ENCODE peak calls at places on chromosomes 2 and 18, in seven cellular contexts. L, Z, N, T, I, O and G are unnamed samples.

GRCh38 chr18:2223859-2224258 is 347.4 kb downstream of the METTL4 start:
- DNase-seq in L (peak), Z (no peak), N (peak), T (no peak), I (no peak), O (no peak), G (peak)

GRCh38 chr2:33453905-33454479 is 22.5 kb upstream of the RASGRP3 start:
- DNase-seq in L (no peak), Z (no peak), N (no peak), T (no peak), I (no peak), O (no peak), G (peak)

GRCh38 chr2:167134381-167135072 is 246.2 kb downstream of the XIRP2 start:
- DNase-seq in L (no peak), Z (no peak), N (no peak), T (no peak), I (no peak), O (no peak), G (peak)

GRCh38 chr2:106542730-106543359 is 55.7 kb downstream of the CD8B2 start:
- DNase-seq in L (peak), Z (peak), N (peak), T (peak), I (peak), O (peak), G (peak)

GRCh38 chr2:106296182-106296815 is 102.2 kb upstream of the UXS1 start:
- DNase-seq in L (no peak), Z (no peak), N (no peak), T (no peak), I (no peak), O (no peak), G (no peak)

GRCh38 chr2:77552956-77553355 is 30.8 kb upstream of the LRRTM4 start:
- DNase-seq in L (no peak), Z (no peak), N (no peak), T (no peak), I (no peak), O (no peak), G (no peak)

GRCh38 chr2:204353823-204354222 is 191.5 kb upstream of the PARD3B start:
- DNase-seq in L (no peak), Z (no peak), N (no peak), T (no peak), I (no peak), O (no peak), G (peak)

GRCh38 chr2:27322301-27322765 is 564 bp downstream of the MPV17 start:
- DNase-seq in L (no peak), Z (peak), N (peak), T (peak), I (no peak), O (peak), G (peak)

GRCh38 chr2:48343571-48344440 is 186.1 kb upstream of the STON1 start:
- DNase-seq in L (no peak), Z (no peak), N (no peak), T (no peak), I (no peak), O (no peak), G (peak)

GRCh38 chr2:206082298-206082843 is 3.6 kb downstream of the INO80D start:
- DNase-seq in L (no peak), Z (no peak), N (no peak), T (no peak), I (no peak), O (no peak), G (no peak)

GRCh38 chr2:96407041-96407918 is 71.7 kb downstream of the NCAPH start:
- DNase-seq in L (peak), Z (peak), N (peak), T (peak), I (peak), O (peak), G (peak)

GRCh38 chr2:207167129-207167923 is 1.6 kb upstream of the KLF7 start:
- DNase-seq in L (no peak), Z (no peak), N (peak), T (peak), I (no peak), O (no peak), G (peak)

GRCh38 chr2:233854241-233854981 is at the start of gene HJURP:
- DNase-seq in L (peak), Z (peak), N (peak), T (peak), I (peak), O (peak), G (peak)
- TF ChIP-seq POLR2A in L (peak), Z (peak), N (peak), T (peak), I (peak), O (peak), G (peak)

GRCh38 chr2:151354807-151355206 is 2.6 kb upstream of the TNFAIP6 start:
- DNase-seq in L (no peak), Z (no peak), N (no peak), T (no peak), I (no peak), O (no peak), G (no peak)

GRCh38 chr2:151359768-151360167 is 2.4 kb downstream of the TNFAIP6 start:
- DNase-seq in L (no peak), Z (no peak), N (no peak), T (no peak), I (no peak), O (no peak), G (no peak)

GRCh38 chr2:151361674-151362380 is 4.4 kb downstream of the TNFAIP6 start:
- DNase-seq in L (no peak), Z (no peak), N (no peak), T (no peak), I (no peak), O (no peak), G (no peak)

GRCh38 chr2:151357359-151357758 is at the start of gene TNFAIP6:
- DNase-seq in L (no peak), Z (no peak), N (peak), T (no peak), I (no peak), O (no peak), G (peak)
- TF ChIP-seq POLR2A in L (no peak), Z (peak), N (peak), T (peak), I (peak), O (no peak), G (peak)

GRCh38 chr2:200713003-200713703 is 98.6 kb upstream of the BZW1 start:
- DNase-seq in L (peak), Z (peak), N (peak), T (peak), I (peak), O (peak), G (peak)
- TF ChIP-seq POLR2A in L (peak), Z (peak), N (peak), T (peak), I (peak), O (peak), G (peak)

DNA sequence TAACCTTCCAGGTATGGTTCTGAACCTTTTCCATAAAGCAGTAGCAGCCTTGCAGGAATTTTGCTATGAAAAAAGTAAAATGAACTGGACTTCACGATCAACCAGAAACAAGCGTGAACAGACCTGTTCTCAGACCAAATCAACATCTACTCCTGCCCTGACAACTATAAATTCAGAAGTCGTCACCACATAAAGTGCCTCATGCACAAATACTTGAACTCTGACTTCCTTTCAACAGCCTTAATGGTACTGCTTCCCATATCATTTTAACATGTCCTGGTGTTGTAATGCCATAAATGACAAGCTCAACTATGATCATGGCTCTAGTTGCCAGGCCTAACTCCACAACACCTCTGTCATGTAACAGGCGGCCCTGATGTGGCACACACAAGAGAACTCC is 262.4 kb downstream of the MTX2 start:
- DNase-seq in L (no peak), Z (no peak), N (no peak), T (no peak), I (no peak), O (no peak), G (no peak)
- TF ChIP-seq POLR2A in L (no peak), Z (no peak), N (no peak), T (no peak), I (no peak), O (no peak), G (no peak)

GRCh38 chr18:54880706-54881105 is 52.4 kb downstream of the RAB27B start:
- DNase-seq in L (no peak), Z (no peak), N (no peak), T (no peak), I (no peak), O (peak), G (peak)
- TF ChIP-seq POLR2A in L (no peak), Z (no peak), N (no peak), T (no peak), I (no peak), O (no peak), G (no peak)

GRCh38 chr18:23451011-23451410 is 2.1 kb upstream of the RIOK3 start:
- DNase-seq in L (no peak), Z (no peak), N (no peak), T (no peak), I (no peak), O (no peak), G (no peak)

GRCh38 chr18:23452347-23452727 is 750 bp upstream of the RIOK3 start:
- DNase-seq in L (no peak), Z (no peak), N (no peak), T (no peak), I (no peak), O (no peak), G (no peak)

GRCh38 chr18:23451491-23451890 is 1.6 kb upstream of the RIOK3 start:
- DNase-seq in L (no peak), Z (no peak), N (no peak), T (no peak), I (no peak), O (no peak), G (no peak)

GRCh38 chr18:23453657-23454011 is 547 bp downstream of the RIOK3 start:
- DNase-seq in L (no peak), Z (no peak), N (peak), T (no peak), I (no peak), O (no peak), G (peak)

DNA sequence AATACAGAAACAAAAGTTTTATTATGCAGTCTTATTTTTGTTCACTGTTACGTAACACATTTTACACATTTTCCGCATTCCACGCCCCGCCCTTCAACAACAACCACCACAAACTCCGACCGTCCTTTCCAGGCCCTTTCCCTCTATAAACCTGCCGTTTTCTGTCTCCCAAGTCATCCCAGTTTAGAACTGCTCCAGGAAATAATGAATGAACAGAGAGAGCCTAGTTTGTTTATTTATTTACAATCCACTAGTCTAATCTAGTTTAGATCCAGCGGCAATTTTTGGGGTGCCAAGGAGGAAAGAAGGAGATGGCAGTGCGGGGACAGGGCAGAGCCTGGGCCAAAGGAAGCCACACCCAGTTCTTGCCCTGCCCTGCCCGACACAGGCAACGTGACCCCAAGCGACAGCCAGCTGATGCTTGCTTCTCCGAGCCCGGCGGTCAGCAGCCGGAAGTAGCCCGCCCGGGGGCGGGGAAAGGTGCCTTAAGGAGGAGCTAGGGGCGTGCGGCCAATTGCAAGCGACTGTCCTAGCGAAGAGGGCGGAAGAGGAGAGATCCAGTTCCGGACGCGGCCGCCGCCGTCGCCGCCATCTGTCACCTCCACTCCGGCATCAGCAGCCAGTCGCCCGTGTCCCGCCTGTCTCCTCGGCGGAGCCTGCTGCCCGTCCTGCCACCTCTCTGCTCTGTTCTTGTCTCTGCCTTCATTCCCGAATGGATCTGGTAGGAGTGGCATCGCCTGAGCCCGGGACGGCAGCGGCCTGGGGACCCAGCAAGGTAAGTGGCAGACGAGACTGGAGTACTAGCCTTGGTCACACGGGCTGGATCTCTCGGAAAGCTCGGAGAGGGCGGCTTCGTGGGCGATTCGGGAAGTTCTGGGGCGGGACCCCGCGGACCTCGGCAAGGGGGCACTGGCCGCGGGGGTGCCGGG is at the start of gene RIOK3:
- DNase-seq in L (peak), Z (peak), N (peak), T (peak), I (peak), O (peak), G (peak)
- TF ChIP-seq POLR2A in L (peak), Z (peak), N (peak), T (peak), I (peak), O (peak), G (peak)

GRCh38 chr2:219449609-219450008 is 15.0 kb downstream of the SPEG start:
- DNase-seq in L (no peak), Z (no peak), N (no peak), T (no peak), I (no peak), O (no peak), G (no peak)

GRCh38 chr2:219453691-219454131 is 19.1 kb downstream of the SPEG start:
- DNase-seq in L (no peak), Z (no peak), N (no peak), T (peak), I (peak), O (no peak), G (peak)

GRCh38 chr2:219452361-219453317 is 18.0 kb downstream of the SPEG start:
- DNase-seq in L (peak), Z (no peak), N (no peak), T (peak), I (peak), O (peak), G (peak)

GRCh38 chr2:219454217-219454616 is 19.6 kb downstream of the SPEG start:
- DNase-seq in L (no peak), Z (no peak), N (no peak), T (no peak), I (peak), O (no peak), G (no peak)

GRCh38 chr2:219451626-219452360 is 17.1 kb downstream of the SPEG start:
- DNase-seq in L (no peak), Z (no peak), N (no peak), T (peak), I (peak), O (no peak), G (peak)
- TF ChIP-seq POLR2A in L (no peak), Z (no peak), N (no peak), T (no peak), I (no peak), O (no peak), G (no peak)

GRCh38 chr2:28429636-28430376 is 37.1 kb downstream of the FOSL2 start:
- DNase-seq in L (no peak), Z (peak), N (peak), T (no peak), I (no peak), O (no peak), G (no peak)

GRCh38 chr2:28430790-28431418 is 38.2 kb downstream of the FOSL2 start:
- DNase-seq in L (no peak), Z (peak), N (no peak), T (no peak), I (no peak), O (no peak), G (no peak)

GRCh38 chr2:28428486-28428885 is 35.8 kb downstream of the FOSL2 start:
- DNase-seq in L (no peak), Z (no peak), N (no peak), T (no peak), I (no peak), O (no peak), G (no peak)

GRCh38 chr2:28431741-28432140 is 39.1 kb downstream of the FOSL2 start:
- DNase-seq in L (no peak), Z (peak), N (no peak), T (no peak), I (no peak), O (no peak), G (no peak)

DNA sequence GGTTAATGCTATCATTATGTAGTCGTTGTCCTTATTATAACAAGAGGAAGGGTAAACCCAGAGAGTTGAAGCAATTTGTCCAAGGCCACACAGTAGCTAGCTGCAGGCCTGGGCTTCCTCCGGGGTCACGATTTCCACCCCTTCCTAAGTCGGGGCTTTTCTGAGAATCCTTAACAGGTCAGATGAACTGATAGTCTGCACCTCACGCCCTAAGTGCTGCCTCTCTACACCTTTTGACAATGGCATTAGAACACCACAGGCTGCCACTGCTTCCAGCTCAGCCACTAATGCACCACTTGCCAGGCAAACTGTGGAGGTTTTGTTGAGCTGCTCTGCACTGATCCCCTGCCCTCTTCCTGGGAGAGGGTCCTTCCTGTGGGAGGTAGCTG is 37.7 kb downstream of the FOSL2 start:
- DNase-seq in L (no peak), Z (peak), N (no peak), T (no peak), I (no peak), O (no peak), G (no peak)
- TF ChIP-seq POLR2A in L (no peak), Z (no peak), N (no peak), T (no peak), I (no peak), O (no peak), G (no peak)

GRCh38 chr18:63161728-63162195 is 157.8 kb downstream of the BCL2 start:
- DNase-seq in L (no peak), Z (peak), N (peak), T (peak), I (peak), O (peak), G (peak)
- TF ChIP-seq POLR2A in L (no peak), Z (peak), N (peak), T (peak), I (no peak), O (no peak), G (no peak)

GRCh38 chr18:49560277-49561126 is 1.4 kb upstream of the LIPG start:
- DNase-seq in L (no peak), Z (peak), N (peak), T (peak), I (no peak), O (no peak), G (no peak)

GRCh38 chr18:49563130-49563540 is 1.3 kb downstream of the LIPG start:
- DNase-seq in L (peak), Z (no peak), N (no peak), T (no peak), I (no peak), O (no peak), G (no peak)

GRCh38 chr18:49561127-49561376 is 805 bp upstream of the LIPG start:
- DNase-seq in L (no peak), Z (no peak), N (no peak), T (no peak), I (no peak), O (no peak), G (no peak)

GRCh38 chr18:49562481-49563129 is 748 bp downstream of the LIPG start:
- DNase-seq in L (no peak), Z (peak), N (no peak), T (peak), I (no peak), O (no peak), G (no peak)

DNA sequence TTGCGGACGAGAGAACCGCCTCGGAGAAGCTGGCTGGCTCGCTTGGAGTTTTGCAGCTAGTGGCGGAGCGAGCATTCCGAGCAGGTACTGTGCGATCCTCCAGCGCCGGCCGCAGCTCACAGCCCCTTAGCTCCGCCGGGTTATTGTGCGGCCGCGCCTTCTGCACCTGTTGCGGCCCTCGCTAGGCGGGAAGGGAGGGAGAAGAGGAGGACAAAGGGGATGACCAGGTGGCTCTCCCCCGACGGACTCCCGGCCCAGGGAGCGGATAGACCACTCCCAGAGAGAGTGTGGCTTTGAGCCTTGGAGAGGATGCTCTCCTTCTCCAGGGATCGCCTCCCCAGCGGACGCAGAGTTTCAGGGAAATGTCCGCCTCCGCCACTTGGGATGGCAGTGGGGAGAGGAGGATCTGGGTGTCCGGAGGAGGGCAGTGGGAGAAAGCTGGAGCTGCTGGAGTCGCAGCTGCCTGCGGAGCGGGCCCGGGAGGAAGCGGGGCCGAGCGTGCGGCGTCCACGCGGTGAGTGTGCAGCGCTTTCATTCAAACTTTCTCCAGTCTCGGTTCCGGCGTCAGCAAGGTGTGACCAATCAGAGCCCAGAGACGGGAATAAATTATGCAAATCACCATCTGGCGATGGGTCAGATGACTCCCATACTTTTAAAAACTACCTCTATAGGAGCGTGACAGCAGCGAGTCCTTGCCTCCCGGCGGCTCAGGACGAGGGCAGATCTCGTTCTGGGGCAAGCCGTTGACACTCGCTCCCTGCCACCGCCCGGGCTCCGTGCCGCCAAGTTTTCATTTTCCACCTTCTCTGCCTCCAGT is at the start of gene LIPG:
- DNase-seq in L (peak), Z (peak), N (peak), T (peak), I (no peak), O (peak), G (peak)
- TF ChIP-seq POLR2A in L (no peak), Z (peak), N (peak), T (peak), I (peak), O (no peak), G (no peak)